ENCODE peak calls at places on chromosomes 5 and 9, in five cellular contexts. Z, U, A, Q and G are unnamed samples.

GRCh38 chr5:132478498-132478855 is 12.1 kb downstream of the IRF1 start:
- DNase-seq in Z (no peak), U (no peak), Q (no peak), A (no peak), G (no peak)

GRCh38 chr9:135655317-135656003 is 7.6 kb upstream of the LCN9 start:
- DNase-seq in Q (no peak), U (no peak), A (no peak), Z (no peak), G (no peak)

GRCh38 chr9:136902259-136902821 is 16.0 kb downstream of the TRAF2 start:
- DNase-seq in A (peak), Q (no peak), Z (no peak), U (no peak), G (no peak)

GRCh38 chr5:6159864-6160199 is 218.5 kb downstream of the MED10 start:
- DNase-seq in Z (no peak), U (no peak), A (no peak), Q (no peak), G (no peak)

GRCh38 chr5:145101246-145101645 is 733.9 kb downstream of the PRELID2 start:
- DNase-seq in Z (no peak), A (no peak), Q (no peak), U (peak), G (peak)

GRCh38 chr5:3122985-3123762 is 371.7 kb upstream of the IRX2 start:
- DNase-seq in A (no peak), U (no peak), Z (no peak), Q (no peak), G (no peak)

GRCh38 chr9:105557804-105558610 is at the start of gene FKTN:
- DNase-seq in U (peak), A (peak), Z (peak), Q (peak), G (peak)

GRCh38 chr5:175658299-175659145 is 651 bp downstream of the HRH2 start:
- DNase-seq in Q (no peak), U (no peak), A (no peak), Z (no peak), G (no peak)

GRCh38 chr5:175796536-175797499 is 74.6 kb upstream of the CPLX2 start:
- DNase-seq in Z (peak), U (peak), Q (peak), A (no peak), G (peak)

GRCh38 chr9:137294684-137295312 is 7.3 kb downstream of the NRARP start:
- DNase-seq in A (no peak), Z (no peak), U (no peak), Q (no peak), G (no peak)

GRCh38 chr5:19928556-19929421 is 59.2 kb downstream of the CDH18 start:
- DNase-seq in U (no peak), A (no peak), Z (no peak), Q (no peak), G (peak)

GRCh38 chr9:133477992-133478850 is 678 bp downstream of the SLC2A6 start:
- DNase-seq in U (no peak), A (no peak), Z (no peak), Q (no peak), G (peak)
- TF ChIP-seq SRF in U (no peak), A (no peak), Z (no peak), Q (no peak), G (no peak)

GRCh38 chr5:10441083-10441991 is at the start of gene ROPN1L:
- DNase-seq in A (peak), Q (peak), U (peak), Z (peak), G (peak)
- TF ChIP-seq POLR2A in A (peak), Q (peak), U (peak), Z (peak), G (peak)

GRCh38 chr9:127049044-127049443 is 73.4 kb downstream of the ANGPTL2 start:
- DNase-seq in Q (no peak), A (peak), Z (no peak), U (no peak), G (no peak)
- TF ChIP-seq CTCF in Q (no peak), A (no peak), Z (no peak), U (no peak), G (no peak)

GRCh38 chr9:99873531-99873930 is 32.9 kb upstream of the STX17 start:
- DNase-seq in Z (no peak), U (no peak), A (no peak), Q (no peak), G (no peak)

GRCh38 chr9:99878651-99879050 is 27.8 kb upstream of the STX17 start:
- DNase-seq in A (no peak), Q (no peak), Z (no peak), U (no peak), G (no peak)

GRCh38 chr9:99873943-99874584 is 32.4 kb upstream of the STX17 start:
- DNase-seq in Q (no peak), Z (no peak), U (no peak), A (no peak), G (no peak)

GRCh38 chr9:99881769-99882168 is 24.7 kb upstream of the STX17 start:
- DNase-seq in Q (no peak), A (no peak), Z (no peak), U (no peak), G (no peak)

GRCh38 chr9:99876190-99876589 is 30.3 kb upstream of the STX17 start:
- DNase-seq in Z (no peak), Q (no peak), U (no peak), A (no peak), G (no peak)
- TF ChIP-seq SRF in Z (no peak), Q (no peak), U (no peak), A (no peak), G (no peak)

GRCh38 chr5:88879724-88880123 is 3.3 kb downstream of the MEF2C start:
- DNase-seq in A (no peak), Z (no peak), U (no peak), Q (no peak), G (no peak)
- TF ChIP-seq POLR2A in A (peak), Z (no peak), U (no peak), Q (no peak), G (no peak)

GRCh38 chr5:58902765-58903164 is 319.9 kb downstream of the RAB3C start:
- DNase-seq in Z (no peak), U (no peak), Q (no peak), A (no peak), G (no peak)
- TF ChIP-seq CTCF in Z (no peak), U (no peak), Q (no peak), A (no peak), G (peak)

GRCh38 chr9:76101945-76102344 is 211.5 kb downstream of the PCSK5 start:
- DNase-seq in U (no peak), A (no peak), Q (no peak), Z (no peak), G (no peak)

GRCh38 chr9:76109953-76110352 is 219.5 kb downstream of the PCSK5 start:
- DNase-seq in Q (no peak), U (no peak), Z (no peak), A (no peak), G (no peak)

GRCh38 chr9:76112151-76112550 is 221.7 kb downstream of the PCSK5 start:
- DNase-seq in U (no peak), A (no peak), Z (no peak), Q (no peak), G (no peak)

DNA sequence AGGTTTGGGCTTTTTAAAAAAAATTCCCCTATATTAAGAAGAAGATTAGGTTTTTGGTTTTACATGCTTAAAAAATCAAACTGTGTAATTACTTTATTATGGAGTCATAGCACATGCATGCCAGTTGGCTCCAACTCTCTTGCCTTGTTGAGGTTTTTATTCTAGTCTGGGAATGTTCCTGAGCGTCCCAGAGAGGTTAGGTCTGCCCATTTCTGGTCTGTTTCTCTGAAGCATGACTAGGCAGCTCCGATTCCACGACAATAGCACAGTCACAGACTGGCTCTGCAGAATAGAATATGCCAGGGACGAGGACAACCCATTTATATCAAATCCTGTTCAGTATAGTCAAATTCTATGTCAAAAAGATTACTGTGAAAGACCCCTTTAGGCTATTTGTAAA is 217.0 kb downstream of the PCSK5 start:
- DNase-seq in A (no peak), Q (no peak), Z (no peak), U (no peak), G (no peak)
- TF ChIP-seq SRF in A (no peak), Q (no peak), Z (no peak), U (no peak), G (no peak)

GRCh38 chr5:67209141-67209771 is 12.7 kb upstream of the CD180 start:
- DNase-seq in Q (peak), U (peak), A (no peak), Z (peak), G (peak)
- TF ChIP-seq POLR2A in Q (no peak), U (no peak), A (no peak), Z (no peak), G (no peak)

GRCh38 chr9:126027566-126027965 is 280.4 kb downstream of the PBX3 start:
- DNase-seq in Z (no peak), Q (no peak), A (no peak), U (no peak), G (no peak)
- TF ChIP-seq CTCF in Z (no peak), Q (no peak), A (no peak), U (no peak), G (no peak)

GRCh38 chr9:131943397-131943796 is 136.3 kb downstream of the MED27 start:
- DNase-seq in Q (no peak), A (no peak), Z (no peak), U (no peak), G (no peak)
- TF ChIP-seq SRF in Q (no peak), A (no peak), Z (no peak), U (no peak), G (no peak)